ENCODE peak calls at places on chromosomes 4 and X, in four cellular contexts. J is NCI-H1105 treated with DMSO at 0.1 percent for 48 hours, P is B cell, Q is skeletal muscle cell. E is an unnamed sample.

GRCh38 chr4:139763668-139764067 is 98.0 kb downstream of the MGST2 start:
- DNase-seq in P (peak), Q (no peak), J (peak), E (no peak)

GRCh38 chr4:123832173-123833026 is 435.8 kb downstream of the SPRY1 start:
- DNase-seq in J (no peak), Q (peak), P (no peak), E (no peak)

GRCh38 chr4:47692691-47693090 is 145.2 kb downstream of the CORIN start:
- DNase-seq in Q (no peak), P (no peak), J (no peak), E (no peak)

GRCh38 chrX:17377795-17378194 is 2.8 kb downstream of the NHS start:
- DNase-seq in P (no peak), J (no peak), Q (no peak), E (no peak)

GRCh38 chrX:151899622-151900021 is 13.1 kb upstream of the MAGEA4 start:
- DNase-seq in J (no peak), Q (no peak), P (no peak), E (no peak)

GRCh38 chr4:122898370-122899150 is 23.8 kb downstream of the NUDT6 start:
- DNase-seq in Q (peak), J (no peak), P (no peak), E (no peak)

GRCh38 chrX:9729161-9729885 is 36.3 kb downstream of the GPR143 start:
- DNase-seq in Q (no peak), J (no peak), P (no peak), E (no peak)

GRCh38 chrX:134388161-134389109 is 71.5 kb upstream of the HPRT1 start:
- DNase-seq in Q (no peak), J (no peak), P (peak), E (no peak)

GRCh38 chr4:112213850-112214249 is 17.7 kb upstream of the AP1AR start:
- DNase-seq in P (no peak), Q (peak), J (no peak), E (no peak)

GRCh38 chrX:45842207-45842900 is 641.7 kb upstream of the DIPK2B start:
- DNase-seq in Q (no peak), J (no peak), P (no peak), E (no peak)

GRCh38 chrX:11239230-11239629 is 54.0 kb upstream of the AMELX start:
- DNase-seq in P (no peak), Q (peak), J (no peak), E (no peak)